ENCODE peak calls at places on chromosomes 3 and 15, in five cellular contexts. E, O, T, A and M are unnamed samples.

GRCh38 chr3:129517516-129517915 is 10.9 kb upstream of the RHO start:
- DNase-seq in T (no peak), A (no peak), E (no peak), O (no peak), M (no peak)

GRCh38 chr15:63402498-63403253 is 21.0 kb upstream of the CA12 start:
- DNase-seq in A (peak), E (no peak), O (no peak), T (no peak), M (no peak)

GRCh38 chr3:17023006-17023664 is 138.4 kb downstream of the PLCL2 start:
- DNase-seq in T (no peak), O (peak), E (no peak), A (peak), M (no peak)

GRCh38 chr3:42116466-42116865 is 25.3 kb downstream of the TRAK1 start:
- DNase-seq in T (no peak), O (no peak), A (no peak), E (no peak), M (no peak)

GRCh38 chr15:61715082-61715481 is 345.2 kb downstream of the VPS13C start:
- DNase-seq in E (no peak), T (no peak), A (no peak), O (no peak), M (no peak)

GRCh38 chr3:50665603-50666115 is 9.1 kb upstream of the DOCK3 start:
- DNase-seq in E (no peak), T (no peak), A (no peak), O (no peak), M (no peak)

GRCh38 chr3:187243933-187244564 is 46.8 kb downstream of the RTP1 start:
- DNase-seq in O (no peak), A (peak), E (no peak), T (peak), M (no peak)

GRCh38 chr3:69948246-69948862 is 51.2 kb upstream of the SAMMSON start:
- DNase-seq in T (no peak), E (no peak), A (peak), O (no peak), M (no peak)

GRCh38 chr15:78810377-78811123 is 714 bp downstream of the ADAMTS7 start:
- DNase-seq in O (no peak), A (peak), T (no peak), E (peak), M (no peak)

GRCh38 chr3:127716334-127716733 is 43.6 kb downstream of the ABTB1 start:
- DNase-seq in T (no peak), A (no peak), O (no peak), E (no peak), M (no peak)

GRCh38 chr15:90095521-90095959 is 6.7 kb downstream of the IDH2 start:
- DNase-seq in A (no peak), O (no peak), E (no peak), T (no peak), M (no peak)

GRCh38 chr15:70375006-70375409 is 277.3 kb upstream of the TLE3 start:
- DNase-seq in O (no peak), T (no peak), A (no peak), E (peak), M (peak)

GRCh38 chr3:50138266-50139230 is 16.6 kb upstream of the SEMA3F start:
- DNase-seq in E (no peak), T (no peak), O (no peak), A (no peak), M (no peak)

GRCh38 chr3:149247025-149247710 is 25.5 kb upstream of the CP start:
- DNase-seq in E (no peak), A (peak), O (no peak), T (no peak), M (no peak)

GRCh38 chr3:73768594-73769308 is 144.0 kb upstream of the PDZRN3 start:
- DNase-seq in A (peak), E (no peak), O (no peak), T (no peak), M (no peak)

GRCh38 chr3:53045784-53046170 is at the start of gene SFMBT1:
- DNase-seq in O (peak), E (peak), A (peak), T (peak), M (peak)

GRCh38 chr15:93046721-93047120 is 42.3 kb downstream of the RGMA start:
- DNase-seq in O (no peak), A (no peak), E (no peak), T (no peak), M (no peak)

GRCh38 chr3:75180945-75181298 is 483.2 kb upstream of the FRG2C start:
- DNase-seq in T (no peak), E (no peak), A (no peak), O (no peak), M (no peak)

GRCh38 chr15:72968531-72968922 is 83.7 kb upstream of the NEO1 start:
- DNase-seq in E (no peak), A (peak), O (no peak), T (no peak), M (no peak)

GRCh38 chr15:80856809-80857377 is 77.7 kb downstream of the CEMIP start:
- DNase-seq in A (peak), T (no peak), E (no peak), O (no peak), M (no peak)

GRCh38 chr15:87498545-87498944 is 758.0 kb downstream of the NTRK3 start:
- DNase-seq in T (no peak), O (no peak), A (peak), E (no peak), M (no peak)

GRCh38 chr3:184155644-184156521 is 706 bp downstream of the DVL3 start:
- DNase-seq in A (no peak), T (no peak), E (peak), O (peak), M (no peak)

GRCh38 chr3:178260887-178261286 is 275.3 kb upstream of the KCNMB2 start:
- DNase-seq in E (peak), O (no peak), A (no peak), T (no peak), M (no peak)

GRCh38 chr15:33244471-33244870 is 50.0 kb upstream of the FMN1 start:
- DNase-seq in T (no peak), A (no peak), E (no peak), O (no peak), M (no peak)

GRCh38 chr3:33915796-33916589 is 117.6 kb downstream of the PDCD6IP start:
- DNase-seq in A (peak), E (peak), T (no peak), O (no peak), M (no peak)

GRCh38 chr3:43152649-43153048 is 46.8 kb upstream of the POMGNT2 start:
- DNase-seq in A (peak), O (no peak), E (peak), T (no peak), M (no peak)

GRCh38 chr15:31360843-31361763 is 34.5 kb downstream of the KLF13 start:
- DNase-seq in E (no peak), A (no peak), T (no peak), O (peak), M (no peak)

GRCh38 chr3:182879031-182879611 is 85.8 kb downstream of the ATP11B start:
- DNase-seq in O (no peak), T (no peak), A (no peak), E (no peak), M (no peak)

GRCh38 chr3:143002083-143002712 is 828 bp downstream of the U2SURP start:
- DNase-seq in A (peak), E (no peak), T (no peak), O (peak), M (no peak)

GRCh38 chr3:190252080-190252479 is 70.2 kb downstream of the CLDN1 start:
- DNase-seq in T (no peak), A (peak), O (no peak), E (no peak), M (no peak)

GRCh38 chr3:194285024-194285858 is 65.9 kb downstream of the CPN2 start:
- DNase-seq in O (no peak), E (no peak), T (no peak), A (peak), M (peak)

GRCh38 chr3:16114930-16115329 is 59.5 kb upstream of the GALNT15 start:
- DNase-seq in O (no peak), T (no peak), E (no peak), A (no peak), M (no peak)

GRCh38 chr3:187763850-187764648 is 18.8 kb upstream of the BCL6 start:
- DNase-seq in A (no peak), E (peak), O (no peak), T (peak), M (no peak)

GRCh38 chr15:88904808-88905327 is 8.3 kb downstream of the MFGE8 start:
- DNase-seq in A (peak), E (peak), T (peak), O (peak), M (peak)

GRCh38 chr15:72205896-72206676 is 8.5 kb upstream of the GRAMD2A start:
- DNase-seq in A (no peak), T (no peak), E (no peak), O (no peak), M (no peak)

GRCh38 chr3:180743813-180744212 is 64.5 kb upstream of the CCDC39 start:
- DNase-seq in O (no peak), A (no peak), E (no peak), T (no peak), M (no peak)

GRCh38 chr15:62059108-62059817 is 984 bp downstream of the VPS13C start:
- DNase-seq in T (no peak), O (no peak), E (no peak), A (no peak), M (no peak)

GRCh38 chr3:78804251-78805037 is 963.4 kb downstream of the ROBO1 start:
- DNase-seq in E (no peak), O (no peak), T (no peak), A (peak), M (no peak)

GRCh38 chr3:135891121-135891520 is 74.4 kb upstream of the PPP2R3A start:
- DNase-seq in O (no peak), E (no peak), A (no peak), T (no peak), M (no peak)

DNA sequence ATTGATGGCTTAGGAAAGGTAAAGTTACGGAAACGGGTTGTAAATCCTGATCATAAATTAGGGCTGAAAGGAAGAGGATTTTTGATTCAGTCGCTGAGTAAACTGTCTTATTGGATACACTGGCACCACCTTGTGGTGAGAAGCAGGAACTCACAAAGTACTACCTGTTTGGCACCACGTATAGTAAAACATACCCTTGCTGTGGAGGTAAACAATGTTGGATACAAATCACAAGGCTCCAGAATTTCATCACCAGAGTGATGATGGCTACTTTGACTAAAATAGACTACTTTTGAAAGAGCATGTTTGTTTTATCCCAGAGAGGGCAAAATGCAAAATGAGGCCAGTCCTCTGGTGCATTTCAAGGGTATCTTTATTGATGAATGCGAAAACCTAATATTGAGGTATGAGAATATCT is 216.9 kb downstream of the IGSF11 start:
- DNase-seq in T (no peak), A (peak), E (peak), O (peak), M (no peak)
- TF ChIP-seq CTCF in T (no peak), A (peak), E (peak), O (peak), M (peak)

GRCh38 chr3:23712656-23713559 is 92.8 kb upstream of the UBE2E1 start:
- DNase-seq in T (peak), A (peak), E (peak), O (no peak), M (no peak)
- TF ChIP-seq CTCF in T (no peak), A (peak), E (peak), O (no peak), M (no peak)

GRCh38 chr3:169071003-169071402 is 592.5 kb downstream of the MECOM start:
- DNase-seq in E (no peak), O (no peak), T (no peak), A (peak), M (no peak)
- TF ChIP-seq CTCF in E (no peak), O (no peak), T (no peak), A (no peak), M (no peak)

GRCh38 chr3:133722935-133723334 is 23.3 kb upstream of the TF start:
- DNase-seq in T (no peak), O (no peak), E (no peak), A (no peak), M (no peak)
- TF ChIP-seq CTCF in T (no peak), O (no peak), E (no peak), A (no peak), M (no peak)

GRCh38 chr3:8952130-8952529 is 11.1 kb downstream of the RAD18 start:
- DNase-seq in T (no peak), A (no peak), E (no peak), O (no peak), M (no peak)

GRCh38 chr3:8953336-8953735 is 9.9 kb downstream of the RAD18 start:
- DNase-seq in E (no peak), O (no peak), T (no peak), A (no peak), M (no peak)

GRCh38 chr3:8959683-8960082 is 3.6 kb downstream of the RAD18 start:
- DNase-seq in O (no peak), T (no peak), E (no peak), A (no peak), M (no peak)

DNA sequence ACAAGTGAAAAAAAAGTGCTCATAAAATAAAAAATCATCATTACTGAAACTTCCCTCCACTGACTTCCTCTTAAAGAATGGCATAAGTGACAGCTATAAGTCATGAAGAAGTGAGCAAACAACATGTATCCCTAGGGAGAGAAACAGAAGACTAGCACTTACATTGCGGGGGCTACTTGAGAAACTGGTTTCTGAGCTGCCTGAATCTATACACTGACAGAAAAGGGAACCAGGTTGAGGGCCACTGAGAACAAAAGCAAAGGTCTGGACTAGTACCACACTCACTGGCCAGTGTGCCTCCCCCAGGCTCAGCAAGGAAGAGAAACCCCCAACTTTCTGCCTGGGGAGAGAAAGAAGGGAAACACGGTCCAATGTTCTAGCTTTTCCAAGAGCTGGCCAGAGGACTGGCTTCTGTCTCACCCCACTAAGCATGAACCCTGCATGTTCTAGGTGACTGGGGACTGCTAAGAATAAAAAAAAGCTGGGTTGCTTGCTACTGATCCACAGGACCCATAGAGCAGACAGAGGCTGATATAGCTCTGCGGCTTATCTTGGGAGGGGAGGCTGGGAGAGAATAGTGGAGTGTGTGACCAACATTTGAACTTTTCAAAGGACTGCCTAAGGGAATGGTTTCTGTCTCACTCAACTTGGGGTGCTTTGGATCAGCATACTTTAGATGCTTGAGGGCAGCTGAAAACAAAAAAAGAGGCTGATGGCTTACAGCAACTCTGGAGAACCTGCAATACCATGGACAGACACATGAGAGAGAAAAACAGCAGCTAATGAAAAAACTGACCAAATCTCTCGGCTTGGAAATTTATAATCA is 8.1 kb downstream of the RAD18 start:
- DNase-seq in A (peak), T (no peak), O (no peak), E (no peak), M (no peak)
- TF ChIP-seq CTCF in A (peak), T (no peak), O (no peak), E (no peak), M (no peak)

DNA sequence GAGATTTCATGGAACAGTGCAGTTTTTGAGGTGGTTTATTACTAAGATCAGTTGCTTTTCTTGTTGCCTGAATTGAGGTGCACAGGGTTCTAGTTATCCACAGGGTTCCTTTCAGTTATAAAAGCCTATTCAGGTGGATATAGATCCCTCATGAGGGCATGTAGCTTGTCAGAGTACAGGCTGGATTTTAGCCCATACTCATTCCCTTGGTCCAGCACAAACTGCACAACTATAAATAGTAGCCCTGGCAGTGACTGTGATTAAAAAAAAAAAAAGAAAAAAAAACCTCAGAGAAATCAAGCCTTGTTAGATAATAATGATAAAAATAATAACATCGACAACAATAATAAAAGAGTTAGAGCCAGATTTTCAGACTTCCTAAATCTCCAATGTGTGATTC is 154.3 kb downstream of the ZBBX start:
- DNase-seq in A (no peak), E (no peak), O (no peak), T (no peak), M (no peak)
- TF ChIP-seq CTCF in A (no peak), E (no peak), O (no peak), T (no peak), M (no peak)

GRCh38 chr3:9934235-9934621 is 594 bp downstream of the CRELD1 start:
- DNase-seq in T (no peak), O (no peak), E (no peak), A (peak), M (no peak)
- TF ChIP-seq CTCF in T (no peak), O (peak), E (no peak), A (peak), M (no peak)

DNA sequence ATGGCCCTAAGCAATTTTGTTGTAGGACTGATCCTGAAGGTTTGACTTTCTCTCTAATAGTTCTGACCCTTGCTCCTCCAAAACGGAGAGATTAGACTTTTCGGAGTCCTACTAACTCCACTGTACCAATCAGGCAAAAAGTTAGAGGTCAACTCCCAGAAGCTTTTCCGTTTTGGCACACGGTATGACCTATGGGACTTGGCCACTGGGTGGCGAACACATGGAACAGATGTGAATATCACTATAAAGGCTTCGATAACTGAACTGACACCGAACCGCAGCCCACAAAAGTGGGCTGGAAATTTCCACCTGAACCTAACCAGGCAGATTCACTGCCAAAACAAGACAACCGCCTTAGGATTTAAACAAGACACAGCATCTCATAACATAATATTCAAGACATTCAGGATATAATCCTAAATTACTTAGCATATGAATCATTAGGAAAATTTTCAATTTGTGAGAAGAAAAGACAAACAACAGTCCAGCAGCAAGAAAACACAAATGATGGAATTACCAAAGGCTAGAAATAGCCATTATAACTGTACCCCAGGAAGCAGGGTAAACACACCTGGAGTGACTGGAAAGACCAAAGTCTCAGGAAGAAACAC is 12.2 kb upstream of the TM2D3 start:
- DNase-seq in A (no peak), T (no peak), O (no peak), E (peak), M (no peak)
- TF ChIP-seq CTCF in A (peak), T (no peak), O (no peak), E (peak), M (no peak)

GRCh38 chr3:163476179-163476578 is 1602.1 kb downstream of the SI start:
- DNase-seq in E (no peak), T (no peak), A (peak), O (no peak), M (no peak)
- TF ChIP-seq CTCF in E (peak), T (no peak), A (no peak), O (no peak), M (no peak)

DNA sequence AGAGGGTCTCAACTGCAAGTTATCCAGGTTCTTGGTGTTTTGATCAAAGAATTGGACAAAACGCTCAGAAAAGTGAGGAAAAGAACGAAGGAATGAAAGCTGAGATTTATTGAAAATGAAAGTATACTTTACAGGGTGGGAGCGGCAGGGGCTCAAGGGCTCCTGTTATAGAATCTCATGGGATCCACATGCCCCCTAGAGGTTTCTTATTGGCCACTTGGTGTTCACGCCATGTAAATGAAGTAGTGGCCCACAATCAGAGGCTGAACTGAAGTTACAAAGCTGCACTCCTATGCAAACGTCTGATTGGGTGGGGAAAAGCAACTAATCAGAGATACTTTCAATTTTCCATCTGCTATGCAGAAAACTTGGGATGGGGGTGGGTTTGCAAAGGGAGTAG is 216.7 kb downstream of the PTPRG start:
- DNase-seq in O (no peak), E (no peak), T (no peak), A (no peak), M (no peak)
- TF ChIP-seq CTCF in O (no peak), E (peak), T (no peak), A (no peak), M (no peak)